ENCODE peak calls at places on chromosomes 6 and 20, in five cellular contexts. K is H1, W is WTC11, J is Peyer's patch, V is suprapubic skin. P is an unnamed sample.
A peak's percentile ranks its signal among the peaks of the same experiment; 100 is the strongest.

GRCh38 chr20:25079171-25079570 is 2.8 kb downstream of the VSX1 start:
- DNase-seq in W (no peak), K (no peak), J (peak; percentile 3), V (no peak), P (no peak)

GRCh38 chr6:119858901-119859300 is 509.3 kb upstream of the MAN1A1 start:
- DNase-seq in W (no peak), V (no peak), J (no peak), K (no peak), P (no peak)

GRCh38 chr20:57032847-57033246 is 233.6 kb downstream of the BMP7 start:
- DNase-seq in V (no peak), J (no peak), W (no peak), K (no peak), P (no peak)

GRCh38 chr6:82040405-82041221 is 206.9 kb downstream of the IBTK start:
- DNase-seq in W (peak; percentile 47), V (no peak), J (no peak), K (no peak), P (no peak)

GRCh38 chr20:44861547-44862006 is 23.9 kb upstream of the YWHAB start:
- DNase-seq in V (peak; percentile 61), J (no peak), W (no peak), K (no peak), P (no peak)

GRCh38 chr6:42352856-42353564 is 98.7 kb downstream of the TRERF1 start:
- DNase-seq in W (no peak), V (no peak), J (no peak), K (no peak), P (no peak)

GRCh38 chr6:101402618-101403002 is 9.1 kb downstream of the GRIK2 start:
- DNase-seq in W (peak; percentile 70), V (no peak), J (no peak), K (no peak), P (no peak)

GRCh38 chr20:63568170-63568981 is 5.7 kb downstream of the HELZ2 start:
- DNase-seq in W (no peak), V (no peak), K (no peak), J (no peak), P (no peak)

GRCh38 chr20:64261138-64261537 is 5.6 kb downstream of the PCMTD2 start:
- DNase-seq in K (no peak), J (no peak), W (no peak), V (no peak), P (no peak)

GRCh38 chr6:1872649-1873131 is 263.0 kb downstream of the FOXC1 start:
- DNase-seq in W (peak; percentile 33), K (no peak), J (no peak), V (no peak), P (no peak)

GRCh38 chr6:41343641-41344187 is 8.3 kb downstream of the NCR2 start:
- DNase-seq in V (no peak), J (no peak), W (no peak), K (no peak), P (no peak)

GRCh38 chr20:652611-653109 is 340 bp downstream of the SRXN1 start:
- DNase-seq in V (no peak), K (no peak), J (no peak), W (no peak), P (no peak)

GRCh38 chr6:76682842-76683241 is 610.4 kb upstream of the IMPG1 start:
- DNase-seq in K (no peak), J (no peak), W (no peak), V (no peak), P (no peak)

GRCh38 chr6:18379376-18380117 is 7.6 kb upstream of the RNF144B start:
- DNase-seq in V (no peak), J (no peak), W (no peak), K (no peak), P (no peak)

DNA sequence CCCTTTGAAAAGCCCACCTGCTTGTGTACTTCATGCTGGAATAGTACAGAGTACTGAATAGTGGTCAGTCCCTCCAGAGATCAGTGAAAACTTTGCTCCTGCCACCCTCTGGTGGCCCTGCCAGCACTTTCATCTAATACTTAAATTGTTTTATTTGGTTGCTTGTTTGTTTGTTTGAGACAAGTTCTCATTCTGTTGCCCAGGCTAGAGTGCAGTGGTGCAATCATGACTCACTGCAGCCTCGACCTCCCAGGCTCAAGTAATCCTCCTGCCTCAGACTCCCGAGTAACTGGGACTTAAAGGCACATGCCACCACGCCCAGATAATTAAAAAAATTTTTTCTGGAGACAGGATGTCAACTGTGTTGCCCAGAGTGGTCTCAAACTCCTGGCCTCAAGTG is 9.1 kb downstream of the FAM83D start:
- DNase-seq in K (no peak), W (no peak), J (no peak), V (no peak), P (no peak)
- TF ChIP-seq CTCF in K (no peak), W (no peak), J (peak; percentile 23), V (no peak), P (peak; percentile 55)

GRCh38 chr20:5153612-5154542 is 27.1 kb downstream of the CDS2 start:
- DNase-seq in J (no peak), V (no peak), K (no peak), W (no peak), P (no peak)
- TF ChIP-seq CTCF in J (no peak), V (no peak), K (no peak), W (no peak), P (no peak)

GRCh38 chr6:139376604-139377218 is 2.3 kb upstream of the CITED2 start:
- DNase-seq in J (no peak), W (peak; percentile 15), K (no peak), V (peak; percentile 76), P (no peak)
- TF ChIP-seq CTCF in J (peak; percentile 50), W (no peak), K (no peak), V (peak; percentile 17), P (no peak)

DNA sequence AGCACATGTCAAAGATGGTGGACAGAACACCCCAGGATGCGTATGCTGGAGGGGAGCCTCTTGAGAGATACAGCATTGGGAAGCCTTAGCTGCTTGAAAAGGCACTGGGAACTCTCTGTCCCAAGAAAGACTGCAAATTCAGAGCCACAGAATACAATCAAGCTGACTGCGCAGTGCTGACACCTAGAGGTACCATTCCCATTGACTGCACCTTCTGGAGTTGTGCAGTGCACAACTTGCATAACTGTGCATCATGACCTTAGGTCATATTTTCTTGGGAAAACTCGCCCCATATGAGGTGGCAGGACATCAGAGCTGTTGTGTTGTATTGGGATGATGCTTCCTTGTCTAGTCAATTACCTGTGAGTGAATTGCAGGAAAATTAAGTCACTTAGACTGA is 646.5 kb upstream of the NOX3 start:
- DNase-seq in V (no peak), K (no peak), W (peak; percentile 17), J (no peak), P (no peak)
- TF ChIP-seq CTCF in V (no peak), K (peak; percentile 31), W (no peak), J (peak; percentile 34), P (peak; percentile 13)

DNA sequence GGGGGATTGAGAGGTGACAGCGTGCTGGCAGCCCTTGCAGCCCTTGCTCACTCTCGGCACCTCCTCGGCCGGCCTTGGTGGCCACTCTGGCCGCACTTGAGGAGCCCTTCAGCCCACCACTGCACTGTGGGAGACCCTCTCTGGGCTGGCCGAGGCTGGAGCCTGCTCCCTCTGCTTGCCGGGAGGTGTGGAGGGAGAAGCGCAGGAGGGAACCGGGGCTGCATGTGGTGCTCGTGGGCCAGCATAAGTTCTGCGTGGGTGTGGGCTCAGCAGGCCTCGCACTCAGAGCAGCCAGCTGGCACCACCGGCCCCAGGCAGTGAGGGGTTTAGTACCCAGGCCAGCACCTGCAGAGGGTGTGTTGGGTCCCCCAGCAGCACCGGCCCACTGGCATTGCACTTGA is 912.2 kb upstream of the ADGRB3 start:
- DNase-seq in J (no peak), V (peak; percentile 49), W (no peak), K (no peak), P (peak; percentile 86)
- TF ChIP-seq CTCF in J (no peak), V (no peak), W (no peak), K (no peak), P (no peak)

GRCh38 chr6:108175592-108176279 is 9.9 kb downstream of the NR2E1 start:
- DNase-seq in V (no peak), W (peak; percentile 56), J (no peak), K (no peak), P (no peak)
- TF ChIP-seq CTCF in V (no peak), W (peak; percentile 25), J (peak; percentile 42), K (peak; percentile 74), P (peak; percentile 44)

DNA sequence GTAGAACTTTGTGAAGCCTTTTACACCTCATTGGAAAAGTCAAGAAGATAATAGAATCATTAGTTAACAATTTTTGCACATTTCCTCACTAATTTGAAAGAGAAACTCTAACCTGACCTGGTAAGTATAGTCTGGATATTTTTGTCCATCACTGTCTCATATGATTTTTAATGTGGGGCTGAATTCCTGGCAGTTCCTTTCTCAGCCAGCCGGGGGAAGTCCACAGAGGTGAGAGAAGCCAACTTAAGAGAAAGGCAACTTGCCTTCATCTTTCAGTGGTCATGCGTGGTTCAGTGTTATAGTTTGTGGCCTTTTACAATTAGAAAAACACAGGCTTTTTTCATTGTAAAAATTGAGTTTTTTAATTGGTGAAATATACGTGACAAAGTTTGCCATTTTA is 80.6 kb downstream of the CDYL start:
- DNase-seq in K (no peak), V (no peak), W (no peak), J (no peak), P (no peak)
- TF ChIP-seq CTCF in K (no peak), V (no peak), W (no peak), J (no peak), P (peak; percentile 33)

GRCh38 chr20:23419995-23420901 is 1.0 kb downstream of the NAPB start:
- DNase-seq in J (peak; percentile 30), W (no peak), K (no peak), V (peak; percentile 76), P (no peak)

GRCh38 chr20:23417861-23418260 is 3.4 kb downstream of the NAPB start:
- DNase-seq in W (no peak), J (no peak), V (no peak), K (no peak), P (no peak)

GRCh38 chr20:23419657-23419994 is 1.7 kb downstream of the NAPB start:
- DNase-seq in V (no peak), K (no peak), J (no peak), W (no peak), P (no peak)

GRCh38 chr20:23425129-23425528 is 3.8 kb upstream of the NAPB start:
- DNase-seq in K (no peak), V (no peak), J (no peak), W (no peak), P (no peak)

GRCh38 chr20:23420943-23421925 is at the start of gene NAPB:
- DNase-seq in V (peak; percentile 95), K (peak; percentile 73), J (peak; percentile 94), W (peak; percentile 95), P (peak; percentile 98)
- TF ChIP-seq CTCF in V (peak; percentile 78), K (peak; percentile 42), J (peak; percentile 85), W (no peak), P (peak; percentile 70)